ENCODE peak calls at places on chromosome 16, in six cellular contexts. D, X, B, U, F and I are unnamed samples.
A peak's percentile ranks its signal among the peaks of the same experiment; 100 is the strongest.

GRCh38 chr16:84922351-84923135 is 88.8 kb downstream of the ZDHHC7 start:
- DNase-seq in D (peak; percentile 46), X (peak; percentile 64), B (no peak), U (peak; percentile 63), F (peak; percentile 53), I (no peak)

GRCh38 chr16:85041184-85041928 is 13.8 kb downstream of the KIAA0513 start:
- DNase-seq in D (no peak), X (no peak), B (no peak), U (no peak), F (no peak), I (no peak)

GRCh38 chr16:87457724-87458423 is 35.0 kb downstream of the ZCCHC14 start:
- DNase-seq in D (peak; percentile 99), X (peak; percentile 59), B (no peak), U (no peak), F (peak; percentile 61), I (peak; percentile 91)

GRCh38 chr16:77896357-77896972 is 108.1 kb downstream of the VAT1L start:
- DNase-seq in D (no peak), X (peak; percentile 30), B (no peak), U (no peak), F (no peak), I (no peak)

GRCh38 chr16:73794936-73795335 is 501.7 kb upstream of the PSMD7 start:
- DNase-seq in D (no peak), X (no peak), B (no peak), U (no peak), F (peak; percentile 5), I (no peak)

GRCh38 chr16:47928008-47928407 is 227.8 kb downstream of the ABCC12 start:
- DNase-seq in D (no peak), X (no peak), B (no peak), U (no peak), F (no peak), I (no peak)

GRCh38 chr16:57785924-57786323 is 16.4 kb downstream of the KIFC3 start:
- DNase-seq in D (no peak), X (no peak), B (no peak), U (no peak), F (no peak), I (no peak)

GRCh38 chr16:51151951-51152663 is 1.0 kb upstream of the SALL1 start:
- DNase-seq in D (peak; percentile 80), X (no peak), B (no peak), U (peak; percentile 33), F (peak; percentile 95), I (no peak)

GRCh38 chr16:525520-526180 is 1.9 kb upstream of the CAPN15 start:
- DNase-seq in D (peak; percentile 92), X (no peak), B (no peak), U (no peak), F (peak; percentile 23), I (peak; percentile 75)

GRCh38 chr16:50152807-50153647 is at the start of gene TENT4B:
- DNase-seq in D (peak; percentile 66), X (peak; percentile 89), B (peak; percentile 88), U (peak; percentile 91), F (peak; percentile 83), I (peak; percentile 91)

GRCh38 chr16:12171206-12171605 is 194.7 kb downstream of the SNX29 start:
- DNase-seq in D (peak; percentile 81), X (no peak), B (no peak), U (no peak), F (no peak), I (no peak)

GRCh38 chr16:10370096-10370726 is 15.7 kb upstream of the ATF7IP2 start:
- DNase-seq in D (no peak), X (no peak), B (no peak), U (no peak), F (no peak), I (no peak)

GRCh38 chr16:10373556-10373955 is 12.3 kb upstream of the ATF7IP2 start:
- DNase-seq in D (no peak), X (no peak), B (no peak), U (no peak), F (no peak), I (no peak)

GRCh38 chr16:10367616-10368188 is 18.2 kb upstream of the ATF7IP2 start:
- DNase-seq in D (no peak), X (no peak), B (no peak), U (no peak), F (no peak), I (no peak)

GRCh38 chr16:10371592-10371991 is 14.3 kb upstream of the ATF7IP2 start:
- DNase-seq in D (no peak), X (no peak), B (no peak), U (no peak), F (no peak), I (no peak)

DNA sequence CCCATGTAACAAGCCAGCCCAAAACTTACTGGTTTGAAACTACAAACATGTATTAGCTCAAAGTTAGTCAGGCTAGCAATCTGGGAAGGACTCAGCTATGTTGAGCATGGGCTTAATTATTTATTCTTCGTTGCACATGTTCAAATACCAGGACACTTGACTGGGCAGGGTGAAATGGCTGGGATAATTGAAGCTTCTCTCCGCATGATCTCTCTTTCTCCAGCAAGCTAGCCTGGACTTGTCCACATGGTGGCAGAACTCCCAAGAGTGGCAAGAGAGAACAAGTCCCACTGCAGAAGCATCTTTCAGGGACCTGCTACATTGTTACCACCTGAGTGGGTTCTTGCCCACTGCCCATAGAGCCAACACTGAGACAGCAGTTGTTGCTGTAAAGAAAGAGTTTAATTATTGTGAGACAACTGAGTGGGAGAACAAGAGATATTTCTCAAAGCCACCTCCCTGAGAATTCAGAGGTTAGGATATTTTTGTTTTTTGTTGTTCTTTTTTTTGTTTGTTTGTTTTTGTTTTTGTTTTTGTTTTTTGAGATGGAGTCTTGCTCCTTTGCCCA is 16.8 kb upstream of the ATF7IP2 start:
- DNase-seq in D (no peak), X (no peak), B (no peak), U (no peak), F (peak; percentile 5), I (no peak)
- TF ChIP-seq CTCF in D (no peak), X (no peak), B (peak; percentile 25), U (no peak), F (no peak), I (no peak)

GRCh38 chr16:26593700-26594099 is 473.0 kb upstream of the C16orf82 start:
- DNase-seq in D (no peak), X (no peak), B (no peak), U (no peak), F (no peak), I (no peak)
- H3K27ac ChIP-seq in D (no peak overlapping the region), X (no peak overlapping the region), B (no peak overlapping the region), U (no peak overlapping the region), F (no peak overlapping the region), I (no peak overlapping the region)

GRCh38 chr16:18072161-18072560 is 264.4 kb downstream of the NPIPA8 start:
- DNase-seq in D (no peak), X (no peak), B (no peak), U (no peak), F (no peak), I (no peak)

GRCh38 chr16:18062713-18063112 is 273.8 kb downstream of the NPIPA8 start:
- DNase-seq in D (no peak), X (no peak), B (no peak), U (no peak), F (no peak), I (no peak)

GRCh38 chr16:18069683-18070082 is 266.9 kb downstream of the NPIPA8 start:
- DNase-seq in D (no peak), X (no peak), B (no peak), U (no peak), F (no peak), I (no peak)

GRCh38 chr16:18068477-18068876 is 268.1 kb downstream of the NPIPA8 start:
- DNase-seq in D (no peak), X (no peak), B (no peak), U (no peak), F (no peak), I (no peak)
- TF ChIP-seq CTCF in D (no peak), X (no peak), B (no peak), U (no peak), F (no peak), I (no peak)

GRCh38 chr16:4561565-4561964 is 5.4 kb downstream of the C16orf96 start:
- DNase-seq in D (no peak), X (no peak), B (no peak), U (no peak), F (no peak), I (no peak)
- H3K27ac ChIP-seq in D (no peak overlapping the region), X (no peak overlapping the region), B (no peak overlapping the region), U (no peak overlapping the region), F (no peak overlapping the region), I (no peak overlapping the region)